ENCODE peak calls at places on chromosomes 3 and 15, in six cellular contexts. H is BJ; I is AG09309; E is cardiac muscle cell; X is NCI-H345; K is CD8-positive, alpha-beta memory T cell. B is an unnamed sample.

GRCh38 chr15:67253517-67254237 is 784 bp downstream of the AAGAB start:
- DNase-seq in K (no peak), H (no peak), I (no peak), X (peak), E (peak), B (no peak)

GRCh38 chr3:83251490-83251889 is 1490.0 kb upstream of the GBE1 start:
- DNase-seq in H (no peak), E (no peak), I (no peak), X (no peak), K (no peak), B (no peak)

GRCh38 chr3:16174976-16175901 is 759 bp downstream of the GALNT15 start:
- DNase-seq in X (no peak), I (no peak), E (peak), K (no peak), H (no peak), B (no peak)

GRCh38 chr3:195013962-195014361 is 257.0 kb downstream of the XXYLT1 start:
- DNase-seq in X (no peak), K (no peak), H (no peak), E (no peak), I (no peak), B (no peak)

GRCh38 chr3:45795882-45796765 is at the start of gene SLC6A20:
- DNase-seq in H (no peak), I (no peak), E (no peak), X (no peak), K (no peak), B (no peak)

GRCh38 chr3:32577621-32578556 is 7.2 kb upstream of the DYNC1LI1 start:
- DNase-seq in K (no peak), I (peak), H (no peak), E (peak), X (no peak), B (no peak)

GRCh38 chr3:151639096-151639740 is 94.5 kb upstream of the AADACL2 start:
- DNase-seq in K (no peak), H (no peak), E (no peak), I (no peak), X (no peak), B (no peak)

GRCh38 chr3:64805248-64805647 is 117.4 kb upstream of the ADAMTS9 start:
- DNase-seq in E (no peak), H (no peak), I (no peak), K (no peak), X (no peak), B (no peak)

GRCh38 chr15:67543348-67543718 is 830 bp downstream of the MAP2K5 start:
- DNase-seq in X (no peak), K (no peak), I (no peak), E (no peak), H (no peak), B (no peak)

GRCh38 chr15:51382787-51383186 is 41.3 kb downstream of the GLDN start:
- DNase-seq in I (no peak), X (no peak), K (no peak), E (peak), H (no peak), B (peak)

GRCh38 chr3:194100856-194101390 is 35.0 kb upstream of the HES1 start:
- DNase-seq in K (no peak), E (no peak), H (no peak), X (no peak), I (no peak), B (no peak)

GRCh38 chr3:63886843-63887242 is 23.2 kb downstream of the ATXN7 start:
- DNase-seq in H (no peak), I (no peak), E (peak), X (no peak), K (no peak), B (no peak)

GRCh38 chr15:101037090-101037830 is 118.1 kb downstream of the LRRK1 start:
- DNase-seq in X (no peak), E (no peak), H (no peak), I (no peak), K (no peak), B (no peak)

GRCh38 chr15:73517566-73517965 is 74.6 kb downstream of the REC114 start:
- DNase-seq in X (no peak), K (no peak), H (no peak), E (no peak), I (no peak), B (no peak)

GRCh38 chr15:65211157-65211982 is at the start of gene CILP:
- DNase-seq in H (no peak), I (no peak), K (no peak), E (peak), X (peak), B (no peak)

GRCh38 chr3:73467211-73467610 is 157.5 kb downstream of the PDZRN3 start:
- DNase-seq in I (no peak), X (no peak), K (no peak), E (no peak), H (no peak), B (no peak)

GRCh38 chr3:11624161-11624560 is 19.6 kb downstream of the VGLL4 start:
- DNase-seq in I (no peak), X (no peak), E (no peak), K (peak), H (no peak), B (no peak)

GRCh38 chr3:180040966-180041365 is 4.2 kb upstream of the PEX5L start:
- DNase-seq in I (no peak), E (no peak), X (no peak), H (no peak), K (no peak), B (no peak)

GRCh38 chr15:59616390-59616789 is 4.8 kb downstream of the GCNT3 start:
- DNase-seq in X (peak), H (no peak), E (no peak), I (no peak), K (no peak), B (no peak)

GRCh38 chr15:50840520-50840919 is 68.0 kb upstream of the AP4E1 start:
- DNase-seq in I (no peak), X (no peak), E (no peak), H (no peak), K (no peak), B (no peak)

GRCh38 chr3:86969500-86970189 is 21.3 kb downstream of the VGLL3 start:
- DNase-seq in I (no peak), K (no peak), E (peak), X (no peak), H (no peak), B (no peak)

GRCh38 chr3:292038-292437 is 95.5 kb downstream of the CHL1 start:
- DNase-seq in E (no peak), I (no peak), K (no peak), X (no peak), H (no peak), B (no peak)

GRCh38 chr3:166462876-166463275 is 625.7 kb upstream of the BCHE start:
- DNase-seq in I (no peak), X (no peak), H (no peak), E (no peak), K (no peak), B (no peak)

GRCh38 chr15:37134699-37135131 is 34.4 kb upstream of the MEIS2 start:
- DNase-seq in I (peak), X (peak), H (no peak), K (no peak), E (peak), B (no peak)

GRCh38 chr3:128903501-128903900 is 24.1 kb downstream of the ACAD9 start:
- DNase-seq in I (no peak), X (no peak), K (no peak), E (no peak), H (no peak), B (no peak)

GRCh38 chr3:4822568-4822967 is 156.7 kb upstream of the BHLHE40 start:
- DNase-seq in K (no peak), E (no peak), X (no peak), H (no peak), I (no peak), B (no peak)

GRCh38 chr3:71444861-71445259 is 138.7 kb downstream of the FOXP1 start:
- DNase-seq in X (no peak), I (no peak), E (no peak), H (no peak), K (no peak), B (no peak)

GRCh38 chr3:83649692-83650091 is 1309.1 kb upstream of the CADM2 start:
- DNase-seq in E (no peak), K (no peak), I (no peak), X (no peak), H (no peak), B (no peak)

GRCh38 chr15:89999676-90000174 is 1.4 kb upstream of the ZNF710 start:
- DNase-seq in I (no peak), K (no peak), X (no peak), H (no peak), E (peak), B (no peak)

GRCh38 chr3:64244011-64244942 is 19.0 kb upstream of the PRICKLE2 start:
- DNase-seq in K (no peak), X (no peak), E (peak), I (no peak), H (no peak), B (no peak)

GRCh38 chr15:90957791-90958190 is 3.1 kb downstream of the RCCD1 start:
- DNase-seq in K (no peak), E (no peak), X (no peak), I (no peak), H (no peak), B (no peak)

GRCh38 chr3:141575879-141576743 is 89.3 kb downstream of the RASA2 start:
- DNase-seq in H (no peak), K (no peak), I (no peak), X (no peak), E (peak), B (no peak)